ENCODE peak calls at places on chromosomes 1 and 21, in four cellular contexts. N, S, O and A are unnamed samples.

GRCh38 chr1:25435315-25436103 is 4.8 kb downstream of the MACO1 start:
- DNase-seq in N (no peak), O (no peak), S (peak), A (no peak)

GRCh38 chr1:209620484-209620879 is 31.7 kb downstream of the LAMB3 start:
- DNase-seq in N (no peak), S (no peak), O (no peak), A (no peak)

GRCh38 chr1:198185759-198186158 is 29.0 kb downstream of the NEK7 start:
- DNase-seq in N (no peak), S (no peak), O (no peak), A (no peak)

GRCh38 chr1:232766224-232766890 is 38.9 kb upstream of the MAP10 start:
- DNase-seq in S (no peak), N (no peak), O (no peak), A (no peak)

GRCh38 chr1:176243746-176244145 is 36.7 kb upstream of the COP1 start:
- DNase-seq in S (no peak), O (no peak), N (no peak), A (no peak)

GRCh38 chr1:91797164-91797563 is 88.8 kb downstream of the TGFBR3 start:
- DNase-seq in O (no peak), S (no peak), N (no peak), A (no peak)

GRCh38 chr21:34952701-34953100 is 96.4 kb downstream of the RUNX1 start:
- DNase-seq in S (no peak), O (no peak), N (no peak), A (no peak)

GRCh38 chr21:31514598-31514997 is 144.9 kb upstream of the SOD1 start:
- DNase-seq in O (no peak), S (no peak), N (no peak), A (no peak)

GRCh38 chr1:31745071-31745897 is 18.9 kb downstream of the ADGRB2 start:
- DNase-seq in O (peak), N (peak), S (no peak), A (no peak)

GRCh38 chr1:235024706-235025421 is 103.8 kb downstream of the TOMM20 start:
- DNase-seq in S (no peak), O (no peak), N (no peak), A (no peak)

GRCh38 chr1:82160036-82160435 is 359.3 kb downstream of the ADGRL2 start:
- DNase-seq in S (no peak), N (no peak), O (no peak), A (no peak)

GRCh38 chr1:1597275-1597930 is 2.5 kb downstream of the FNDC10 start:
- DNase-seq in S (no peak), N (no peak), O (peak), A (peak)

GRCh38 chr1:203508463-203508862 is 14.5 kb downstream of the OPTC start:
- DNase-seq in S (no peak), N (peak), O (peak), A (no peak)

GRCh38 chr1:14826172-14826636 is 227.7 kb downstream of the KAZN start:
- DNase-seq in S (no peak), O (no peak), N (no peak), A (no peak)

GRCh38 chr1:101567582-101568189 is 330.9 kb downstream of the S1PR1 start:
- DNase-seq in O (peak), N (peak), S (no peak), A (no peak)

GRCh38 chr1:161843156-161843555 is 77.0 kb downstream of the ATF6 start:
- DNase-seq in O (no peak), N (no peak), S (no peak), A (no peak)

GRCh38 chr1:24317081-24317480 is 2.1 kb upstream of the GRHL3 start:
- DNase-seq in O (no peak), S (no peak), N (no peak), A (no peak)

GRCh38 chr1:94708299-94708685 is 111.9 kb upstream of the SLC44A3 start:
- DNase-seq in S (no peak), O (no peak), N (no peak), A (no peak)

GRCh38 chr1:24149854-24150227 is 6.9 kb upstream of the IL22RA1 start:
- DNase-seq in N (no peak), S (no peak), O (peak), A (no peak)

GRCh38 chr1:150507912-150508864 is at the start of gene ECM1:
- DNase-seq in N (no peak), O (peak), S (no peak), A (no peak)

GRCh38 chr1:88936223-88936523 is 44.8 kb upstream of the GTF2B start:
- DNase-seq in N (no peak), S (no peak), O (no peak), A (no peak)

GRCh38 chr1:201678264-201679101 is 139.6 kb downstream of the NAV1 start:
- DNase-seq in N (no peak), O (no peak), S (no peak), A (no peak)

GRCh38 chr1:179121159-179121938 is 39.5 kb downstream of the TOR3A start:
- DNase-seq in O (no peak), S (no peak), N (peak), A (no peak)

GRCh38 chr1:24266398-24266941 is 52.7 kb upstream of the GRHL3 start:
- DNase-seq in O (no peak), S (no peak), N (peak), A (no peak)

GRCh38 chr21:31754561-31754960 is 22.6 kb upstream of the SCAF4 start:
- DNase-seq in N (no peak), O (no peak), S (no peak), A (no peak)

GRCh38 chr1:210366767-210367166 is 38.1 kb downstream of the HHAT start:
- DNase-seq in N (peak), O (no peak), S (no peak), A (no peak)

GRCh38 chr21:34983680-34984086 is 65.4 kb downstream of the RUNX1 start:
- DNase-seq in O (peak), N (no peak), S (no peak), A (no peak)

GRCh38 chr1:159924791-159925712 is at the start of gene TAGLN2:
- DNase-seq in N (peak), S (peak), O (peak), A (peak)

GRCh38 chr1:5701642-5702041 is 290.6 kb downstream of the NPHP4 start:
- DNase-seq in N (no peak), S (no peak), O (no peak), A (no peak)

GRCh38 chr1:194731025-194731424 is 1544.6 kb upstream of the B3GALT2 start:
- DNase-seq in N (no peak), O (no peak), S (no peak), A (no peak)

GRCh38 chr1:229035748-229036082 is 235.2 kb upstream of the RAB4A start:
- DNase-seq in S (no peak), O (no peak), N (no peak), A (no peak)

GRCh38 chr1:226946841-226947240 is 6.7 kb downstream of the COQ8A start:
- DNase-seq in S (no peak), O (no peak), N (no peak), A (peak)

GRCh38 chr1:236759252-236759859 is 35.7 kb upstream of the MTR start:
- DNase-seq in N (peak), S (peak), O (peak), A (no peak)

GRCh38 chr1:208052926-208053407 is 142.0 kb upstream of the CD34 start:
- DNase-seq in O (no peak), N (no peak), S (no peak), A (no peak)

GRCh38 chr1:10685851-10686403 is 110.5 kb downstream of the CASZ1 start:
- DNase-seq in N (peak), O (no peak), S (no peak), A (no peak)

GRCh38 chr1:152191711-152192110 is 32.3 kb downstream of the HRNR start:
- DNase-seq in O (no peak), S (no peak), N (no peak), A (no peak)

GRCh38 chr1:152188673-152189591 is 29.9 kb upstream of the RPTN start:
- DNase-seq in O (peak), S (no peak), N (peak), A (peak)

GRCh38 chr1:152191260-152191659 is 32.2 kb upstream of the RPTN start:
- DNase-seq in O (no peak), N (no peak), S (no peak), A (no peak)

GRCh38 chr1:152190589-152190988 is 31.6 kb upstream of the RPTN start:
- DNase-seq in N (no peak), O (no peak), S (no peak), A (no peak)

DNA sequence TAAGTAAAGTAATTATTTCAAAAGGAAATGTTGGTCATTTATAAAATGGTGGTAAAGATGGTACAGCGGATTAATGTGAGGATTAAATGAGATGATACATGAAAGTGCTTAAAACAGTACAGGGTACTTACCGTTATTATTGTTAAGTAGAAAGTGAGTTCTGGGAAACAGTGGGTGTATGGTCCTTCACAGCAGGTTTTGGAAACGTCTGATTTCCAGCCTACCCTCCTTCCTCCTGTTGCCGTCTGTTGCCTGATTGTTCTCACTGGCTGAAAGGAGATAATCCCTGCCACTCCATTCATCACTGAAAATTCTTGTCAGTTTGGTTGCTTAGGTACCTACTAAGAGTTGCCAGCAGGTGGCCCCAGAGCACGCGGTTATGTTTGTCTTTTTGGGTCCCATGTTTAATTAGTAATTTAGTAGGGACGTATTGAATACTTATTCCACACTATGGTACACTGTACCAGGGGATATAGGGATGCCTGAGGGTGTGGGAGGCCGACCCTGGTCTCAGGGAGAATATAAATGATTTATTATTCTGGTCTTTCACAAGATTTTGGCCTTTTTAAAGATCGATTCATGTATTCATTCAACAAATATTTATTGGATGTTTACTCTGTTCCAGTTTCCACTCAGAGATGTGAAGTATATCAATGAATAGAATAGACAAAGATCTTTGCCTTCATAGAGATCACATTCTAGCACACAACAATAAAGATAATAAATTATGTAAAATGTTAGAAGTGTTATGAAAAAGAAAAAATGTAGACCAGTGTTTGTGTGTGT is 30.8 kb upstream of the RPTN start:
- DNase-seq in O (peak), S (no peak), N (peak), A (no peak)
- TF ChIP-seq YY1 in O (no peak), S (peak), N (no peak), A (no peak)

DNA sequence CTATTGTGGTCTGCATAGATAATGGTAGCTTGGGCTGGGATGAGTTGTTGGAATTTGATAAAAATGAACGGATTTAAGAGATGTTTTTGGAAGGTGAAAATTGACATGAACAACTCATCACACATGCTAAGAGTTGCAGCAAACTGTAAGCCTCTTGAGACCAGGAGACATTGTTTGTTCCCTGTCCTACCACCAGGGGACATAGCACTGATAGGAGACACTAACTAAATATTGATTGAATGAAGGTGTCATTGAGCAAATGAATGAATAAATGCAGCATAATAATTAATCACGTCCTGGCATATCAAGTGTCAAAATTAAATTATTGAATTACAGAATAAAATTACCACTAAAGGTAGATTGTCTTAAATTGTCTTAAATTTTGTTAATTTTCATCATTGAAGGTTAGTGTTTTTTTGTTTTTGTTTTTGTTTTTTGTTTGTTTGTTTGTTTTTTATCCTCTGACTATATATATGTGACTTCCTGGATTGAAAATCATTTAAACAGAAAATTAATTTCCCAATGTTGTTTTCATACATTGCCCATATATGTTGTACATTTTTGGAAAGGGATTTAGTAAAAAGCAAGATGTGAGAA is 285.3 kb upstream of the C1orf105 start:
- DNase-seq in O (peak), S (no peak), N (peak), A (no peak)
- TF ChIP-seq ATF2 in O (no peak), S (no peak), N (no peak), A (no peak)

GRCh38 chr1:53715478-53715877 is 23.5 kb downstream of the GLIS1 start:
- DNase-seq in N (peak), O (peak), S (no peak), A (peak)
- TF ChIP-seq YY1 in N (no peak), O (no peak), S (no peak), A (no peak)

DNA sequence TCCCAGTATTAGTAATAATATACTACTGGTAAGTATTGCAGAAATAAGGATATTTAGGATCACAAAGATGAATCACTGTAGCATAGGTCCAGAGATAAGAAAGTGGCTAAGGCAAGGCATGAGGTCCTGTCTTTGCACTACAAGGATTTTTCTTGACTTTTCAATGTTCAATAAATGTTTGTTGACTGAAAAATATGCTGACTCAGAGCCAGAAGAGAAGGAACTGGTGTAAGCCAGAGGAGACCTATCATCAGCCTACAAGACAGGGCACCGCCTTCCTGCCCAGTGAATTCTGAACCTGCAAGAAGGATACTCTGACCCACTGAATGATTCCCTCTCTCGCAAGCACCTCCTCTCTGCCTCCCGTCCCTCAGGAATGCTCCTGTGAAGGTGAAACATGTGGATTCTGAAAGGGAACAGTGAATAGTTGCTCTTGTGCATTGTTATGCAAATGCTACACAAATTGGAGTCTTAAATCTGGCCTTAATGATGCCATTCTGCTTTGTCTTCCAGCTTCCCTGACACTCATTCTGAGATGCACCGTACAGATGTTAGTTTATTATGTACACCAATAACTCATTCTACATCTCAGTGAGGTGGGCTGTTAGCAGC is 540.0 kb downstream of the OMA1 start:
- DNase-seq in N (no peak), O (no peak), S (no peak), A (peak)
- TF ChIP-seq ATF2 in N (no peak), O (no peak), S (no peak), A (no peak)

DNA sequence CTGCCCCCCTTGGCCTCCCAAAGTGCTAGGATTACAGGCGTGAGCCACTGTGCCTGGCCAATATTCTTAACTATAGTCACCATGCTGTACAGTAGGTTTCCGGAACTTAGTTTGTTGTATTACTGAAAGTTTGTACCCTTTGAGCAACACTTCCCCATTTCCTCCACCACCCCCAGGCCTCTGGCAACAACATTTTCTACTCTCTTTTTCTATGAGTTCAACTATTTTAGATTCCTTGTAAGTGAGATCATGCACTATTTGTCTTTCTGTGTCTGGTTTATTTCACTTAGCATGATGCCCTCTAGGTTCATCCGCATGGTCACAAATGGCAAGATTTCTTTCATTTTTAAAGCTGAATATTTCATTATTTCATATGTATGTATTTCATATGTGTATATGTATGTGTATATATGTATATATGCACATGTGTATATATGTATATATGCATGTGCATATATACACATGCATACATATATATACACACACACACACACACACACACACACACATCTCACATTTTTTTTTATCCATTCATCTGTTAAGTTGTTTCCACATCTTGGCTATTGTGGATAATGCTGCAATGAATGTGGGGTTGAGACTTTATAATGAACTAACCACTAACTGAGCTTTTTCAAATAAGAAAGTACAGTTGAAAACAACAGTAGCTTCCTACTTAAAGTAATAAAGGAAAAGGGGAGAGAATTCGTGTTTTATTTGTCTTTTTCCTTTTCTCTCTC is 256.8 kb upstream of the C1orf105 start:
- DNase-seq in S (no peak), N (no peak), O (no peak), A (no peak)
- TF ChIP-seq YY1 in S (no peak), N (no peak), O (no peak), A (no peak)

GRCh38 chr1:7566417-7567375 is 204.4 kb upstream of the VAMP3 start:
- DNase-seq in N (no peak), O (no peak), S (no peak), A (no peak)
- TF ChIP-seq ATF2 in N (no peak), O (no peak), S (no peak), A (no peak)

GRCh38 chr1:9224664-9225410 is 9.7 kb upstream of the H6PD start:
- DNase-seq in O (no peak), S (no peak), N (no peak), A (no peak)
- TF ChIP-seq YY1 in O (no peak), S (no peak), N (no peak), A (no peak)

GRCh38 chr1:11835441-11836225 is 11.9 kb downstream of the NPPA start:
- DNase-seq in O (no peak), S (no peak), N (no peak), A (no peak)
- TF ChIP-seq ATF2 in O (no peak), S (no peak), N (no peak), A (no peak)

GRCh38 chr1:37958690-37959089 is 11.8 kb upstream of the INPP5B start:
- DNase-seq in N (no peak), O (no peak), S (no peak), A (no peak)
- TF ChIP-seq YY1 in N (no peak), O (no peak), S (no peak), A (no peak)

DNA sequence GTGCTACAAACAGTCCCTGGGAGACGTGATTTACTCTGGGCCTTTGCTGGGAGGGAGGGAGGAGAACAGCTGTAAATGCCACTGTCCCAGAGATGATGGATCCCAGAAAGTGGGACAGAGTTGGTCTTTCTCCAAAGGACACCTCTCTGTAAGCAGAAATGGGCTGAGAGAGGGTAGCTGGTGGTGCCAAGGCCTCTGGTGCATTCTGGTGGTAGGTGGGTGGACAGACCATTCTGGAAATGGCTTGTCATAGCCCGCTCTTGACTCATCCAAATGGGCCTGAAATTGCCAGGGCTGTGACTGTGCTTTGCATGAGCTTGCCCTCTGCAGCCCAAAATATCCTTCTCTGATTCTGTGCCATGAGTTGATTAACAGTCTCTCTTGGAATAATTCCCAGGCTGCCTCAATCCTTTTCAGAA is 36.1 kb downstream of the CCDC185 start:
- DNase-seq in O (no peak), S (no peak), N (no peak), A (no peak)
- TF ChIP-seq ATF2 in O (no peak), S (no peak), N (no peak), A (no peak)